ENCODE peak calls at places on chromosomes 11 and 22, in seven cellular contexts. One of them, this sample, is unnamed.

GRCh38 chr11:86699036-86699791 is 26.8 kb upstream of the ME3 start:
- DNase-seq in HepG2: no peak
- DNase-seq in HCT116: no peak
- DNase-seq in SK-N-SH: no peak
- DNase-seq in GM12878: no peak
- DNase-seq in H1: no peak
- DNase-seq in K562: no peak
- DNase-seq in this sample: peak

GRCh38 chr11:117020873-117021564 is 77.2 kb downstream of the SIK3 start:
- DNase-seq in HepG2: peak
- DNase-seq in SK-N-SH: no peak
- DNase-seq in HCT116: no peak
- DNase-seq in H1: no peak
- DNase-seq in GM12878: no peak
- DNase-seq in K562: peak
- DNase-seq in this sample: no peak

GRCh38 chr11:18633256-18634139 is 644 bp downstream of the SPTY2D1 start:
- DNase-seq in HCT116: no peak
- DNase-seq in H1: no peak
- DNase-seq in K562: peak
- DNase-seq in HepG2: no peak
- DNase-seq in GM12878: peak
- DNase-seq in SK-N-SH: peak
- DNase-seq in this sample: no peak

GRCh38 chr11:131041331-131042040 is 125.2 kb upstream of the SNX19 start:
- DNase-seq in GM12878: no peak
- DNase-seq in HCT116: no peak
- DNase-seq in HepG2: no peak
- DNase-seq in H1: no peak
- DNase-seq in SK-N-SH: no peak
- DNase-seq in K562: no peak
- DNase-seq in this sample: no peak

GRCh38 chr11:129215506-129216245 is 23.6 kb upstream of the ARHGAP32 start:
- DNase-seq in K562: no peak
- DNase-seq in HepG2: no peak
- DNase-seq in H1: peak
- DNase-seq in GM12878: no peak
- DNase-seq in SK-N-SH: no peak
- DNase-seq in HCT116: no peak
- DNase-seq in this sample: no peak

GRCh38 chr11:17443000-17443399 is 33.6 kb downstream of the ABCC8 start:
- DNase-seq in SK-N-SH: no peak
- DNase-seq in GM12878: no peak
- DNase-seq in K562: no peak
- DNase-seq in HCT116: no peak
- DNase-seq in HepG2: no peak
- DNase-seq in H1: no peak
- DNase-seq in this sample: no peak

GRCh38 chr11:83520849-83521248 is 234.7 kb upstream of the CCDC90B start:
- DNase-seq in GM12878: no peak
- DNase-seq in H1: no peak
- DNase-seq in HepG2: peak
- DNase-seq in SK-N-SH: no peak
- DNase-seq in K562: no peak
- DNase-seq in HCT116: no peak
- DNase-seq in this sample: peak

GRCh38 chr22:35637254-35637653 is 11.0 kb upstream of the APOL6 start:
- DNase-seq in SK-N-SH: no peak
- DNase-seq in GM12878: no peak
- DNase-seq in K562: no peak
- DNase-seq in HCT116: no peak
- DNase-seq in H1: no peak
- DNase-seq in HepG2: no peak
- DNase-seq in this sample: no peak

DNA sequence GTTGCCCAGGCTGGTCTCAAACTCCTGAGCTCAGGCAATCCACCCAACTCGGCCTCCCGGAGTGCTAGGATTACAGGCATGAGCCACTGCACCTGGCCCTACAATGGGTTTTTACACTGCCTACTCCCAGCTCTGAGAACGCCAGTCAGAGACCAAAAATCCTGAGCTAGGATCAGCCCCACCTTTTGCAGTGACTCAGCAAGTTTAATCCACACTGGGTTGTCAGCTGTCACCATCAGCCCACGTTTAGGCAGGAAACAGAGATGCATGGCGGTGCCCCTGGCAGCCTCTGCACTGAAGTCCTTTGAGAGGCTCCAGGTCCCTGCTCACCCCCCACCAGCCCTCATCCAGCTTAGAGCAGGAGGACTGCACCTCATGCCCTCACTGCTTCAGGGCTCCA is 117.6 kb downstream of the ARHGAP8 start:
- DNase-seq in SK-N-SH: no peak
- DNase-seq in HCT116: peak
- DNase-seq in H1: no peak
- DNase-seq in HepG2: no peak
- DNase-seq in GM12878: no peak
- DNase-seq in K562: peak
- DNase-seq in this sample: peak
- TF ChIP-seq JUND in SK-N-SH: no peak
- TF ChIP-seq JUND in HCT116: no peak
- TF ChIP-seq JUND in H1: no peak
- TF ChIP-seq JUND in HepG2: no peak
- TF ChIP-seq JUND in GM12878: no peak
- TF ChIP-seq JUND in K562: no peak
- TF ChIP-seq JUND in this sample: no peak

GRCh38 chr22:23166841-23167610 is 13.3 kb upstream of the BCR start:
- DNase-seq in HCT116: no peak
- DNase-seq in SK-N-SH: no peak
- DNase-seq in K562: no peak
- DNase-seq in HepG2: no peak
- DNase-seq in GM12878: no peak
- DNase-seq in H1: no peak
- DNase-seq in this sample: no peak

GRCh38 chr22:23161574-23161973 is 16.3 kb downstream of the RAB36 start:
- DNase-seq in GM12878: no peak
- DNase-seq in HepG2: no peak
- DNase-seq in H1: no peak
- DNase-seq in K562: no peak
- DNase-seq in SK-N-SH: no peak
- DNase-seq in HCT116: no peak
- DNase-seq in this sample: no peak

GRCh38 chr22:23163665-23164064 is 16.6 kb upstream of the BCR start:
- DNase-seq in GM12878: no peak
- DNase-seq in HepG2: no peak
- DNase-seq in HCT116: no peak
- DNase-seq in H1: no peak
- DNase-seq in K562: no peak
- DNase-seq in SK-N-SH: no peak
- DNase-seq in this sample: no peak

GRCh38 chr22:23166038-23166831 is 14.1 kb upstream of the BCR start:
- DNase-seq in HepG2: no peak
- DNase-seq in H1: no peak
- DNase-seq in GM12878: no peak
- DNase-seq in HCT116: no peak
- DNase-seq in SK-N-SH: no peak
- DNase-seq in K562: no peak
- DNase-seq in this sample: no peak

DNA sequence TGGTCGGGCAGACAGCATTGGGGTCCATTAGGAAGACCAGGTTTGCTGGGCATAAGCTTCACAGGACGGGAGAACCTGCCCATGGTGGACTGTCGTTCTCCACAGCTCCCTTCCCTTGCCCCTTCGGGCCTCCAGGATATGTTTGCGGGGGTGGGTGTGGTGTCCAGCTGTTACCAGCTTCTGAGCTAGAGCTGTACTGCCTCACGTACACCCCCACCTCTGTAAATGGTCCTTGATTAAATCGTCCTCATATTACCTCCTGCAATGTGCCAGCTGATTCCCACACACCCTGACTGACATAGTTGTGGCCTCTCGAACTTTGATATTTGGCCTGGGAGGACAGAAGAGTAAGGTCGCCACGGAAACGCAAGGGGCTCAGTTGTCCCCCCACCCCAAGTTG is 16.2 kb upstream of the BCR start:
- DNase-seq in H1: no peak
- DNase-seq in GM12878: no peak
- DNase-seq in K562: no peak
- DNase-seq in SK-N-SH: no peak
- DNase-seq in HCT116: no peak
- DNase-seq in HepG2: no peak
- DNase-seq in this sample: no peak
- TF ChIP-seq JUND in H1: no peak
- TF ChIP-seq JUND in GM12878: no peak
- TF ChIP-seq JUND in K562: no peak
- TF ChIP-seq JUND in SK-N-SH: no peak
- TF ChIP-seq JUND in HCT116: no peak
- TF ChIP-seq JUND in HepG2: no peak
- TF ChIP-seq JUND in this sample: no peak

DNA sequence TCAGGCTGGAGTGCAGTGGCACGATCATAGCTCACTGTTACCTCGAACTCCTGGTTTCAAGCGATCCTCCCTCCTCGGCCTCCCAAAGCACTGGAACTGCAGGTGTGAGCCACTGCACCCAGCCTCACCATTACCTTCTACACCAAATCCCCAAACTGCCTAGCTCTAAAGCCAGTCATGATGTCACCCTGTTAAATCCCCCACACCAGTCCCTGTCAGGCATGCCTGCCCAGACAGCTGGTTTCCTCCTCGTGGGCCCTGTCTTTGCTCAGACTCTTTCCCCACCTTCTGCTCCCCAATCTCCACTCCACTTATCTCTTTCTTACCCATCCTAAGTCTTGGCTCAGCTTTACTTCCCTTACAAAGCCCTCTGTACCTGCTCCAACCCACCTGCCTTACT is 12.5 kb upstream of the EXPH5 start:
- DNase-seq in H1: no peak
- DNase-seq in SK-N-SH: no peak
- DNase-seq in HepG2: no peak
- DNase-seq in HCT116: no peak
- DNase-seq in GM12878: no peak
- DNase-seq in K562: no peak
- DNase-seq in this sample: no peak
- TF ChIP-seq JUND in H1: no peak
- TF ChIP-seq JUND in SK-N-SH: no peak
- TF ChIP-seq JUND in HepG2: no peak
- TF ChIP-seq JUND in HCT116: no peak
- TF ChIP-seq JUND in GM12878: no peak
- TF ChIP-seq JUND in K562: no peak
- TF ChIP-seq JUND in this sample: no peak

DNA sequence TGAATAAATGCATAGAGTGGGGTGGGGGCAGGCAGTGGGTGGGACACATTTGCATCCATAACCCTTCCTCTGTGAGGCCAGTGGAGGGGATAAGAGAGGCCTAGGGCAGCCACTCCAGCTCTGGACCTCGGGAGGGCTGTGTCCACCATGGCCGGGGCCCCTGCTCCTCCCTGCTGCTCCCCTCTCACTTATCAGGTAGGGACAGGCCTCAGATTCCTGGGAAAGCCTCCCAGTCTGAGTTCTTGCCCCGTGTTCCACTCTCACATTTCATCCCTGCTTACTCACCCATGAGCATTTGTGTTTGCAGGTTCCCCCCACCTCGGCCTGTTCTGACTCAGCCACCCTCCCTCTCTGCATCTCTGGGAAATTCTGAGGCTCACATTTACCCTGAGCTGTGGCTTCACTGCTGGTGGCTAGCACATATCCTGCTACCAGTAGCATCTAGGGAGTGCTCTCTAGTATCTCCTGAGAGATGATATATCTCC is 128.7 kb upstream of the TOP3B start:
- DNase-seq in HepG2: no peak
- DNase-seq in K562: peak
- DNase-seq in SK-N-SH: no peak
- DNase-seq in HCT116: no peak
- DNase-seq in H1: no peak
- DNase-seq in GM12878: peak
- DNase-seq in this sample: no peak
- TF ChIP-seq JUND in HepG2: no peak
- TF ChIP-seq JUND in K562: no peak
- TF ChIP-seq JUND in SK-N-SH: peak
- TF ChIP-seq JUND in HCT116: no peak
- TF ChIP-seq JUND in H1: no peak
- TF ChIP-seq JUND in GM12878: peak
- TF ChIP-seq JUND in this sample: no peak

GRCh38 chr11:70910835-70911234 is 341.5 kb downstream of the SHANK2 start:
- DNase-seq in HepG2: no peak
- DNase-seq in K562: no peak
- DNase-seq in HCT116: no peak
- DNase-seq in GM12878: no peak
- DNase-seq in SK-N-SH: no peak
- DNase-seq in H1: no peak
- DNase-seq in this sample: no peak

GRCh38 chr11:70912226-70912840 is 340.0 kb downstream of the SHANK2 start:
- DNase-seq in HCT116: no peak
- DNase-seq in GM12878: no peak
- DNase-seq in SK-N-SH: no peak
- DNase-seq in K562: no peak
- DNase-seq in HepG2: no peak
- DNase-seq in H1: no peak
- DNase-seq in this sample: no peak

GRCh38 chr11:70913715-70914231 is 338.6 kb downstream of the SHANK2 start:
- DNase-seq in SK-N-SH: no peak
- DNase-seq in HCT116: no peak
- DNase-seq in K562: no peak
- DNase-seq in GM12878: no peak
- DNase-seq in HepG2: no peak
- DNase-seq in H1: peak
- DNase-seq in this sample: no peak

GRCh38 chr11:70906101-70906500 is 346.3 kb downstream of the SHANK2 start:
- DNase-seq in SK-N-SH: no peak
- DNase-seq in K562: no peak
- DNase-seq in H1: no peak
- DNase-seq in HCT116: no peak
- DNase-seq in GM12878: no peak
- DNase-seq in HepG2: no peak
- DNase-seq in this sample: no peak

GRCh38 chr11:70908223-70908622 is 344.2 kb downstream of the SHANK2 start:
- DNase-seq in K562: no peak
- DNase-seq in SK-N-SH: no peak
- DNase-seq in H1: no peak
- DNase-seq in GM12878: no peak
- DNase-seq in HCT116: no peak
- DNase-seq in HepG2: no peak
- DNase-seq in this sample: no peak
- TF ChIP-seq JUND in K562: no peak
- TF ChIP-seq JUND in SK-N-SH: no peak
- TF ChIP-seq JUND in H1: no peak
- TF ChIP-seq JUND in GM12878: no peak
- TF ChIP-seq JUND in HCT116: no peak
- TF ChIP-seq JUND in HepG2: no peak
- TF ChIP-seq JUND in this sample: no peak

GRCh38 chr11:65496304-65497140 is 2.3 kb upstream of the MALAT1 start:
- DNase-seq in GM12878: no peak
- DNase-seq in HCT116: no peak
- DNase-seq in K562: peak
- DNase-seq in HepG2: no peak
- DNase-seq in SK-N-SH: no peak
- DNase-seq in H1: no peak
- DNase-seq in this sample: no peak
- TF ChIP-seq JUND in GM12878: no peak
- TF ChIP-seq JUND in HCT116: no peak
- TF ChIP-seq JUND in K562: no peak
- TF ChIP-seq JUND in HepG2: no peak
- TF ChIP-seq JUND in SK-N-SH: no peak
- TF ChIP-seq JUND in H1: no peak
- TF ChIP-seq JUND in this sample: no peak

This sample was measured in T47D.